ENCODE peak calls at places on chromosomes 12 and 14, in seven cellular contexts. One of them, this sample, is unnamed.

GRCh38 chr12:51976376-51977160 is 25.1 kb downstream of the ACVR1B start:
- DNase-seq in endodermal cell: no peak
- DNase-seq in fibroblast of lung: peak; percentile 76
- DNase-seq in CD8-positive, alpha-beta T cell: no peak
- DNase-seq in prostate gland: no peak
- DNase-seq in CD14-positive monocyte: peak; percentile 63
- DNase-seq in ovary: no peak
- DNase-seq in this sample: no peak

GRCh38 chr14:94646481-94646880 is 34.3 kb downstream of the SERPINA3 start:
- DNase-seq in endodermal cell: no peak
- DNase-seq in fibroblast of lung: peak; percentile 78
- DNase-seq in CD8-positive, alpha-beta T cell: no peak
- DNase-seq in prostate gland: no peak
- DNase-seq in CD14-positive monocyte: no peak
- DNase-seq in ovary: no peak
- DNase-seq in this sample: no peak

GRCh38 chr12:32252199-32253073 is 145.8 kb downstream of the BICD1 start:
- DNase-seq in endodermal cell: no peak
- DNase-seq in fibroblast of lung: no peak
- DNase-seq in CD8-positive, alpha-beta T cell: no peak
- DNase-seq in prostate gland: no peak
- DNase-seq in CD14-positive monocyte: no peak
- DNase-seq in ovary: no peak
- DNase-seq in this sample: no peak

GRCh38 chr12:124303579-124304313 is 8.9 kb downstream of the RFLNA start:
- DNase-seq in endodermal cell: peak; percentile 52
- DNase-seq in fibroblast of lung: no peak
- DNase-seq in CD8-positive, alpha-beta T cell: no peak
- DNase-seq in prostate gland: no peak
- DNase-seq in CD14-positive monocyte: no peak
- DNase-seq in ovary: no peak
- DNase-seq in this sample: no peak

GRCh38 chr12:116697305-116698130 is 40.4 kb downstream of the SPRING1 start:
- DNase-seq in endodermal cell: peak; percentile 95
- DNase-seq in fibroblast of lung: no peak
- DNase-seq in CD8-positive, alpha-beta T cell: no peak
- DNase-seq in prostate gland: peak; percentile 49
- DNase-seq in CD14-positive monocyte: no peak
- DNase-seq in ovary: no peak
- DNase-seq in this sample: no peak

GRCh38 chr12:66044731-66045130 is 85.8 kb downstream of the LLPH start:
- DNase-seq in endodermal cell: no peak
- DNase-seq in fibroblast of lung: peak; percentile 72
- DNase-seq in CD8-positive, alpha-beta T cell: no peak
- DNase-seq in prostate gland: no peak
- DNase-seq in CD14-positive monocyte: no peak
- DNase-seq in ovary: no peak
- DNase-seq in this sample: no peak

GRCh38 chr12:32302218-32302826 is 97.0 kb upstream of the FGD4 start:
- DNase-seq in endodermal cell: peak; percentile 85
- DNase-seq in fibroblast of lung: no peak
- DNase-seq in CD8-positive, alpha-beta T cell: no peak
- DNase-seq in prostate gland: no peak
- DNase-seq in CD14-positive monocyte: no peak
- DNase-seq in ovary: no peak
- DNase-seq in this sample: no peak

GRCh38 chr14:20836668-20837338 is 34.2 kb upstream of the RNASE1 start:
- DNase-seq in endodermal cell: peak; percentile 79
- DNase-seq in fibroblast of lung: peak; percentile 5
- DNase-seq in CD8-positive, alpha-beta T cell: no peak
- DNase-seq in prostate gland: peak; percentile 50
- DNase-seq in CD14-positive monocyte: no peak
- DNase-seq in ovary: no peak
- DNase-seq in this sample: no peak

GRCh38 chr14:101740981-101741380 is 20.5 kb upstream of the PPP2R5C start:
- DNase-seq in endodermal cell: no peak
- DNase-seq in fibroblast of lung: no peak
- DNase-seq in CD8-positive, alpha-beta T cell: no peak
- DNase-seq in prostate gland: no peak
- DNase-seq in CD14-positive monocyte: no peak
- DNase-seq in ovary: no peak
- DNase-seq in this sample: no peak

GRCh38 chr12:28708918-28709371 is 440.1 kb upstream of the FAR2 start:
- DNase-seq in endodermal cell: no peak
- DNase-seq in fibroblast of lung: peak; percentile 84
- DNase-seq in CD8-positive, alpha-beta T cell: no peak
- DNase-seq in prostate gland: no peak
- DNase-seq in CD14-positive monocyte: no peak
- DNase-seq in ovary: no peak
- DNase-seq in this sample: peak; percentile 79

GRCh38 chr14:98926151-98926550 is 345.8 kb downstream of the BCL11B start:
- DNase-seq in endodermal cell: no peak
- DNase-seq in fibroblast of lung: no peak
- DNase-seq in CD8-positive, alpha-beta T cell: peak; percentile 40
- DNase-seq in prostate gland: no peak
- DNase-seq in CD14-positive monocyte: no peak
- DNase-seq in ovary: no peak
- DNase-seq in this sample: no peak

GRCh38 chr12:78392918-78393317 is 471.7 kb upstream of the SYT1 start:
- DNase-seq in endodermal cell: no peak
- DNase-seq in fibroblast of lung: peak; percentile 27
- DNase-seq in CD8-positive, alpha-beta T cell: no peak
- DNase-seq in prostate gland: no peak
- DNase-seq in CD14-positive monocyte: no peak
- DNase-seq in ovary: peak; percentile 18
- DNase-seq in this sample: no peak

GRCh38 chr12:52701281-52701680 is 2.0 kb downstream of the KRT77 start:
- DNase-seq in endodermal cell: no peak
- DNase-seq in fibroblast of lung: no peak
- DNase-seq in CD8-positive, alpha-beta T cell: no peak
- DNase-seq in prostate gland: no peak
- DNase-seq in CD14-positive monocyte: no peak
- DNase-seq in ovary: no peak
- DNase-seq in this sample: no peak

GRCh38 chr14:80770114-80770917 is 171.2 kb downstream of the CEP128 start:
- DNase-seq in endodermal cell: no peak
- DNase-seq in fibroblast of lung: no peak
- DNase-seq in CD8-positive, alpha-beta T cell: no peak
- DNase-seq in prostate gland: no peak
- DNase-seq in CD14-positive monocyte: no peak
- DNase-seq in ovary: no peak
- DNase-seq in this sample: no peak

GRCh38 chr12:90060031-90060430 is 351.4 kb upstream of the ATP2B1 start:
- DNase-seq in endodermal cell: no peak
- DNase-seq in fibroblast of lung: no peak
- DNase-seq in CD8-positive, alpha-beta T cell: no peak
- DNase-seq in prostate gland: no peak
- DNase-seq in CD14-positive monocyte: no peak
- DNase-seq in ovary: no peak
- DNase-seq in this sample: no peak

DNA sequence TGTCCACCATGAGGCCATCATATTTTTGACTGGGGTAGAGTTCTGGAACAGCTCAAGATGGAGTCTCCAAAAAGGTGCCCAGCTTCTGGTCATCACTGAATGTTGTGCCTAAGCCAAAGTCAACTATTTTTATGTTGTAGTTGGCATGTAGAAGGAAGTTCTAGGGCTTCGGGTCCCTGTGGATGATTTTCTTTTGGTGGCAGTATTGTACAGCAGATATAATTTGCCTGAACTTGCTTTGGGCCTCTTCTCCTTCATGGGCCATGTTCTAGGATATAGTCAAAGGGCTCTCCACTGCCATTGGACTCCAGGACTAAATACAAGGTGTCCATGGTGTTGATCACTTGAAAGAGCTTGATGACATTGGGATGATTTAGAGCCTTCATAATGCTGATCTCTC is 143.6 kb downstream of the SLC38A4 start:
- DNase-seq in endodermal cell: no peak
- DNase-seq in fibroblast of lung: no peak
- DNase-seq in CD8-positive, alpha-beta T cell: no peak
- DNase-seq in prostate gland: no peak
- DNase-seq in CD14-positive monocyte: no peak
- DNase-seq in ovary: no peak
- DNase-seq in this sample: no peak
- TF ChIP-seq CTCF in endodermal cell: no peak
- TF ChIP-seq CTCF in fibroblast of lung: no peak
- TF ChIP-seq CTCF in CD8-positive, alpha-beta T cell: no peak
- TF ChIP-seq CTCF in prostate gland: no peak
- TF ChIP-seq CTCF in CD14-positive monocyte: no peak
- TF ChIP-seq CTCF in ovary: no peak
- TF ChIP-seq CTCF in this sample: no peak

GRCh38 chr14:29518335-29518734 is 409.3 kb downstream of the PRKD1 start:
- DNase-seq in endodermal cell: no peak
- DNase-seq in fibroblast of lung: peak; percentile 5
- DNase-seq in CD8-positive, alpha-beta T cell: no peak
- DNase-seq in prostate gland: no peak
- DNase-seq in CD14-positive monocyte: no peak
- DNase-seq in ovary: no peak
- DNase-seq in this sample: no peak
- TF ChIP-seq CTCF in endodermal cell: peak; percentile 56
- TF ChIP-seq CTCF in fibroblast of lung: peak; percentile 51
- TF ChIP-seq CTCF in CD8-positive, alpha-beta T cell: no peak
- TF ChIP-seq CTCF in prostate gland: no peak
- TF ChIP-seq CTCF in CD14-positive monocyte: no peak
- TF ChIP-seq CTCF in ovary: no peak
- TF ChIP-seq CTCF in this sample: peak; percentile 25

GRCh38 chr12:95178136-95178535 is 39.1 kb downstream of the FGD6 start:
- DNase-seq in endodermal cell: no peak
- DNase-seq in fibroblast of lung: no peak
- DNase-seq in CD8-positive, alpha-beta T cell: no peak
- DNase-seq in prostate gland: no peak
- DNase-seq in CD14-positive monocyte: no peak
- DNase-seq in ovary: no peak
- DNase-seq in this sample: no peak
- TF ChIP-seq CTCF in endodermal cell: no peak
- TF ChIP-seq CTCF in fibroblast of lung: no peak
- TF ChIP-seq CTCF in CD8-positive, alpha-beta T cell: no peak
- TF ChIP-seq CTCF in prostate gland: no peak
- TF ChIP-seq CTCF in CD14-positive monocyte: no peak
- TF ChIP-seq CTCF in ovary: no peak
- TF ChIP-seq CTCF in this sample: no peak

GRCh38 chr12:122836027-122836921 is 1.0 kb downstream of the HIP1R start:
- DNase-seq in endodermal cell: peak; percentile 71
- DNase-seq in fibroblast of lung: no peak
- DNase-seq in CD8-positive, alpha-beta T cell: peak; percentile 40
- DNase-seq in prostate gland: peak; percentile 81
- DNase-seq in CD14-positive monocyte: peak; percentile 49
- DNase-seq in ovary: no peak
- DNase-seq in this sample: no peak

GRCh38 chr12:122835693-122836026 is 403 bp downstream of the HIP1R start:
- DNase-seq in endodermal cell: no peak
- DNase-seq in fibroblast of lung: no peak
- DNase-seq in CD8-positive, alpha-beta T cell: no peak
- DNase-seq in prostate gland: no peak
- DNase-seq in CD14-positive monocyte: no peak
- DNase-seq in ovary: no peak
- DNase-seq in this sample: no peak

GRCh38 chr12:122834921-122835692 is at the start of gene HIP1R:
- DNase-seq in endodermal cell: peak; percentile 89
- DNase-seq in fibroblast of lung: no peak
- DNase-seq in CD8-positive, alpha-beta T cell: peak; percentile 54
- DNase-seq in prostate gland: peak; percentile 54
- DNase-seq in CD14-positive monocyte: peak; percentile 41
- DNase-seq in ovary: no peak
- DNase-seq in this sample: no peak

GRCh38 chr12:122837306-122838265 is 2.3 kb downstream of the HIP1R start:
- DNase-seq in endodermal cell: peak; percentile 55
- DNase-seq in fibroblast of lung: no peak
- DNase-seq in CD8-positive, alpha-beta T cell: no peak
- DNase-seq in prostate gland: no peak
- DNase-seq in CD14-positive monocyte: no peak
- DNase-seq in ovary: no peak
- DNase-seq in this sample: no peak

GRCh38 chr12:122834229-122834920 is 882 bp upstream of the HIP1R start:
- DNase-seq in endodermal cell: peak; percentile 92
- DNase-seq in fibroblast of lung: peak; percentile 41
- DNase-seq in CD8-positive, alpha-beta T cell: no peak
- DNase-seq in prostate gland: no peak
- DNase-seq in CD14-positive monocyte: peak; percentile 41
- DNase-seq in ovary: no peak
- DNase-seq in this sample: no peak
- TF ChIP-seq CTCF in endodermal cell: peak; percentile 54
- TF ChIP-seq CTCF in fibroblast of lung: peak; percentile 34
- TF ChIP-seq CTCF in CD8-positive, alpha-beta T cell: no peak
- TF ChIP-seq CTCF in prostate gland: no peak
- TF ChIP-seq CTCF in CD14-positive monocyte: no peak
- TF ChIP-seq CTCF in ovary: no peak
- TF ChIP-seq CTCF in this sample: no peak

GRCh38 chr14:29908652-29909577 is 18.7 kb downstream of the PRKD1 start:
- DNase-seq in endodermal cell: no peak
- DNase-seq in fibroblast of lung: no peak
- DNase-seq in CD8-positive, alpha-beta T cell: no peak
- DNase-seq in prostate gland: no peak
- DNase-seq in CD14-positive monocyte: no peak
- DNase-seq in ovary: no peak
- DNase-seq in this sample: no peak

GRCh38 chr14:29911815-29912214 is 15.8 kb downstream of the PRKD1 start:
- DNase-seq in endodermal cell: no peak
- DNase-seq in fibroblast of lung: no peak
- DNase-seq in CD8-positive, alpha-beta T cell: no peak
- DNase-seq in prostate gland: no peak
- DNase-seq in CD14-positive monocyte: no peak
- DNase-seq in ovary: no peak
- DNase-seq in this sample: no peak

DNA sequence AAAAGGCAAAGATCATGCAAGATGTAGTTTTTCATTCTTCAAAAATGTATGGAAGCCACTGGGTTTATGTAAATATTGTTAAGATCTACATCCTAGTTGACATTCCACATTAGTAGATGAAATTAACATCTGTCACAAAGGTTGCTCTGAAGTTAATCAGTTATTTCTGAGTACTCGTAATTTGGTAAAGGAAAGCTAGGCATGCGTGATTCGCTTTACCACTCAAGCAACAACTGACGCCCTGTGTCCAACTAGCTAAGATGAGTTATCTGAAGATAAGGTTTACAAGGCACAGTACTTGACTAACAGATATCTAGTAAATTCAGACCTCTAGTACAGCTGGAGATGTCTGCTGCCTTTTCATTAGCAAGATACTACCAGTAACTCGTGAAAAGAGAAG is 14.1 kb downstream of the PRKD1 start:
- DNase-seq in endodermal cell: no peak
- DNase-seq in fibroblast of lung: no peak
- DNase-seq in CD8-positive, alpha-beta T cell: no peak
- DNase-seq in prostate gland: no peak
- DNase-seq in CD14-positive monocyte: no peak
- DNase-seq in ovary: no peak
- DNase-seq in this sample: no peak
- TF ChIP-seq CTCF in endodermal cell: no peak
- TF ChIP-seq CTCF in fibroblast of lung: no peak
- TF ChIP-seq CTCF in CD8-positive, alpha-beta T cell: no peak
- TF ChIP-seq CTCF in prostate gland: no peak
- TF ChIP-seq CTCF in CD14-positive monocyte: no peak
- TF ChIP-seq CTCF in ovary: no peak
- TF ChIP-seq CTCF in this sample: no peak

GRCh38 chr12:49983892-49984291 is 11.1 kb downstream of the AQP6 start:
- DNase-seq in endodermal cell: peak; percentile 71
- DNase-seq in fibroblast of lung: peak; percentile 85
- DNase-seq in CD8-positive, alpha-beta T cell: no peak
- DNase-seq in prostate gland: no peak
- DNase-seq in CD14-positive monocyte: no peak
- DNase-seq in ovary: no peak
- DNase-seq in this sample: peak; percentile 49
- TF ChIP-seq CTCF in endodermal cell: no peak
- TF ChIP-seq CTCF in fibroblast of lung: no peak
- TF ChIP-seq CTCF in CD8-positive, alpha-beta T cell: no peak
- TF ChIP-seq CTCF in prostate gland: no peak
- TF ChIP-seq CTCF in CD14-positive monocyte: no peak
- TF ChIP-seq CTCF in ovary: no peak
- TF ChIP-seq CTCF in this sample: peak; percentile 12